ENCODE peak calls at places on chromosomes 13 and 19, in five cellular contexts. F, X, Y, Z and T are unnamed samples.

GRCh38 chr13:23020246-23020843 is 160.4 kb upstream of the SGCG start:
- DNase-seq in X (peak), Y (peak), Z (no peak), F (peak), T (peak)

GRCh38 chr19:45376045-45376724 is 5.8 kb upstream of the ERCC2 start:
- DNase-seq in X (no peak), Y (peak), Z (no peak), F (peak), T (peak)

GRCh38 chr13:28467034-28467433 is 27.9 kb downstream of the FLT1 start:
- DNase-seq in X (no peak), Z (no peak), F (no peak), Y (no peak), T (peak)

GRCh38 chr13:46168341-46168740 is 13.6 kb downstream of the LCP1 start:
- DNase-seq in F (no peak), X (peak), Z (peak), Y (no peak), T (no peak)

GRCh38 chr19:944171-944567 is 18.3 kb downstream of the ARID3A start:
- DNase-seq in F (no peak), X (no peak), Z (no peak), Y (no peak), T (no peak)

GRCh38 chr19:44948763-44949374 is 3.0 kb downstream of the APOC2 start:
- DNase-seq in Y (no peak), X (no peak), F (no peak), Z (no peak), T (no peak)

GRCh38 chr19:41957838-41958366 is 1.2 kb downstream of the RABAC1 start:
- DNase-seq in X (peak), Y (peak), F (peak), Z (no peak), T (peak)

GRCh38 chr13:82654851-82655517 is 1227.3 kb downstream of the SLITRK1 start:
- DNase-seq in Z (no peak), F (peak), Y (no peak), X (no peak), T (no peak)

GRCh38 chr13:32048816-32049215 is 17.2 kb downstream of the FRY start:
- DNase-seq in Z (no peak), F (peak), X (no peak), Y (no peak), T (no peak)

GRCh38 chr19:48398329-48399235 is 5.1 kb downstream of the GRIN2D start:
- DNase-seq in Z (peak), X (peak), F (no peak), Y (peak), T (peak)

GRCh38 chr19:3857449-3858003 is 11.3 kb downstream of the ZFR2 start:
- DNase-seq in Y (no peak), F (no peak), X (no peak), Z (no peak), T (no peak)

GRCh38 chr13:27962128-27962841 is 6.8 kb downstream of the CDX2 start:
- DNase-seq in Z (no peak), X (no peak), Y (no peak), F (no peak), T (no peak)

GRCh38 chr13:89363144-89363543 is 1692.0 kb downstream of the SLITRK5 start:
- DNase-seq in Z (no peak), F (no peak), Y (no peak), X (no peak), T (no peak)

GRCh38 chr19:15072930-15073647 is 8.9 kb upstream of the OR1I1 start:
- DNase-seq in F (peak), Z (no peak), Y (no peak), X (no peak), T (no peak)

GRCh38 chr19:39211731-39212376 is 7.8 kb upstream of the SYCN start:
- DNase-seq in F (peak), Z (no peak), X (no peak), Y (peak), T (no peak)

GRCh38 chr19:41705393-41706174 is 2.8 kb upstream of the CEACAM5 start:
- DNase-seq in Y (peak), X (peak), F (peak), Z (no peak), T (peak)